ENCODE peak calls at places on chromosome 14, in six cellular contexts. N, G, W, Y, Q and R are unnamed samples.

GRCh38 chr14:99936738-99937474 is 128.3 kb upstream of the EVL start:
- DNase-seq in W (no peak), G (no peak), N (no peak), Q (no peak), Y (no peak), R (no peak)

GRCh38 chr14:34364201-34364600 is 97.8 kb downstream of the SPTSSA start:
- DNase-seq in N (no peak), G (no peak), W (no peak), Y (no peak), Q (no peak), R (no peak)

GRCh38 chr14:70856851-70857498 is 47.7 kb upstream of the MAP3K9 start:
- DNase-seq in Q (no peak), W (peak), N (no peak), Y (peak), G (peak), R (no peak)

GRCh38 chr14:56342419-56342901 is 224.2 kb downstream of the PELI2 start:
- DNase-seq in W (no peak), Q (no peak), Y (peak), G (peak), N (no peak), R (no peak)

GRCh38 chr14:102206901-102207300 is 67.2 kb downstream of the WDR20 start:
- DNase-seq in N (no peak), Q (no peak), G (no peak), Y (no peak), W (no peak), R (no peak)

GRCh38 chr14:90533591-90534021 is 136.8 kb downstream of the CALM1 start:
- DNase-seq in G (no peak), N (no peak), W (no peak), Y (no peak), Q (no peak), R (no peak)

GRCh38 chr14:56894591-56894991 is 84.3 kb upstream of the OTX2 start:
- DNase-seq in W (no peak), G (no peak), N (no peak), Q (no peak), Y (no peak), R (no peak)

GRCh38 chr14:91399868-91400640 is 17.6 kb downstream of the CCDC88C start:
- DNase-seq in N (no peak), Q (no peak), W (no peak), Y (no peak), G (no peak), R (peak)

GRCh38 chr14:77301103-77301502 is 19.6 kb downstream of the POMT2 start:
- DNase-seq in Y (peak), G (peak), Q (peak), N (peak), W (peak), R (peak)

GRCh38 chr14:32033516-32033915 is 43.6 kb upstream of the ARHGAP5 start:
- DNase-seq in Y (no peak), N (no peak), W (no peak), Q (no peak), G (no peak), R (no peak)

GRCh38 chr14:100020623-100021022 is 44.6 kb upstream of the EVL start:
- DNase-seq in Q (no peak), G (no peak), Y (no peak), N (no peak), W (no peak), R (no peak)